ENCODE peak calls at places on chromosomes 7 and 10, in four cellular contexts. C is SK-N-SH, X is aorta, M is OCI-M1. S is an unnamed sample.

GRCh38 chr10:85851300-85851699 is 515.3 kb downstream of the GRID1 start:
- DNase-seq in C (no peak), X (no peak), M (no peak), S (no peak)

GRCh38 chr7:94584113-94584512 is 71.8 kb downstream of the SGCE start:
- DNase-seq in C (no peak), X (no peak), M (no peak), S (no peak)

GRCh38 chr7:102916426-102916825 is 3.6 kb downstream of the LRRC17 start:
- DNase-seq in C (no peak), X (no peak), M (no peak), S (no peak)

GRCh38 chr10:50350366-50350765 is 99.0 kb upstream of the ASAH2 start:
- DNase-seq in C (no peak), X (no peak), M (no peak), S (no peak)

GRCh38 chr7:114048386-114049235 is 129.8 kb upstream of the PPP1R3A start:
- DNase-seq in C (peak; percentile 16), X (no peak), M (peak; percentile 82), S (peak; percentile 33)

GRCh38 chr7:2441430-2442058 is 34.7 kb downstream of the GRIFIN start:
- DNase-seq in C (no peak), X (no peak), M (no peak), S (no peak)

GRCh38 chr7:36215017-36215621 is 62.1 kb downstream of the EEPD1 start:
- DNase-seq in C (peak; percentile 88), X (no peak), M (no peak), S (no peak)

GRCh38 chr7:155322530-155322929 is 24.9 kb downstream of the INSIG1 start:
- DNase-seq in C (no peak), X (no peak), M (no peak), S (no peak)